ENCODE peak calls at places on chromosomes 6 and 20, in seven cellular contexts. W, Y, D, L, V, R and M are unnamed samples.
A peak's percentile ranks its signal among the peaks of the same experiment; 100 is the strongest.

GRCh38 chr20:17456226-17456625 is 75.0 kb downstream of the BFSP1 start:
- DNase-seq in V (no peak), R (no peak), L (no peak), W (no peak), D (no peak), Y (no peak), M (no peak)

GRCh38 chr6:146361367-146361924 is 182.2 kb upstream of the RAB32 start:
- DNase-seq in D (no peak), R (peak; percentile 63), L (no peak), W (no peak), Y (no peak), V (peak; percentile 40), M (no peak)

GRCh38 chr6:14910692-14911547 is 334.9 kb upstream of the JARID2 start:
- DNase-seq in Y (no peak), W (peak; percentile 74), R (no peak), L (peak; percentile 74), V (peak; percentile 35), D (no peak), M (peak; percentile 71)

GRCh38 chr20:58512808-58513552 is 2.2 kb downstream of the APCDD1L start:
- DNase-seq in L (no peak), Y (peak; percentile 56), W (peak; percentile 85), D (peak; percentile 73), R (no peak), V (no peak), M (peak; percentile 53)

GRCh38 chr6:101516553-101516952 is 123.0 kb downstream of the GRIK2 start:
- DNase-seq in L (no peak), V (no peak), W (no peak), Y (no peak), D (no peak), R (no peak), M (no peak)

GRCh38 chr20:9294081-9294480 is 220.3 kb upstream of the LAMP5 start:
- DNase-seq in L (no peak), R (peak; percentile 41), Y (no peak), V (no peak), W (no peak), D (no peak), M (no peak)

GRCh38 chr20:1900321-1900791 is 5.1 kb downstream of the SIRPA start:
- DNase-seq in D (no peak), W (peak; percentile 72), R (peak; percentile 68), Y (peak; percentile 92), L (peak; percentile 50), V (peak; percentile 30), M (no peak)

GRCh38 chr6:142942805-142943227 is 2.2 kb downstream of the HIVEP2 start:
- DNase-seq in D (no peak), V (no peak), Y (no peak), L (no peak), W (no peak), R (no peak), M (no peak)

GRCh38 chr6:153131037-153131981 is at the start of gene RGS17:
- DNase-seq in D (peak; percentile 73), R (peak; percentile 49), Y (peak; percentile 93), W (peak; percentile 77), V (peak; percentile 46), L (peak; percentile 60), M (peak; percentile 83)

GRCh38 chr6:18601515-18602035 is 214.4 kb downstream of the RNF144B start:
- DNase-seq in Y (no peak), W (no peak), R (no peak), L (no peak), D (no peak), V (no peak), M (no peak)

GRCh38 chr6:143206550-143206949 is 145.9 kb downstream of the AIG1 start:
- DNase-seq in Y (no peak), R (no peak), V (no peak), L (no peak), W (no peak), D (no peak), M (no peak)

GRCh38 chr6:106927531-106928398 is 46.8 kb downstream of the CD24 start:
- DNase-seq in R (peak; percentile 43), L (peak; percentile 34), W (no peak), Y (peak; percentile 91), V (peak; percentile 16), D (no peak), M (no peak)

GRCh38 chr6:56328366-56328765 is 81.0 kb upstream of the COL21A1 start:
- DNase-seq in D (no peak), L (no peak), R (no peak), W (no peak), Y (no peak), V (no peak), M (no peak)

GRCh38 chr6:2970753-2971419 is 481 bp downstream of the SERPINB6 start:
- DNase-seq in R (peak; percentile 30), V (peak; percentile 84), Y (peak; percentile 81), D (no peak), W (peak; percentile 90), L (peak; percentile 80), M (no peak)

GRCh38 chr6:125142614-125143013 is 11.0 kb upstream of the TPD52L1 start:
- DNase-seq in L (no peak), W (no peak), Y (no peak), D (no peak), V (no peak), R (no peak), M (no peak)

GRCh38 chr6:13355969-13356368 is 27.6 kb upstream of the TBC1D7 start:
- DNase-seq in V (no peak), Y (no peak), W (no peak), D (no peak), R (no peak), L (no peak), M (no peak)

GRCh38 chr6:30490031-30490876 is 945 bp downstream of the HLA-E start:
- DNase-seq in R (peak; percentile 48), W (peak; percentile 85), L (peak; percentile 78), V (peak; percentile 70), Y (peak; percentile 94), D (peak; percentile 75), M (no peak)

GRCh38 chr6:48318670-48319069 is 207.7 kb upstream of the PTCHD4 start:
- DNase-seq in L (no peak), W (no peak), R (peak; percentile 40), D (no peak), Y (no peak), V (no peak), M (no peak)

GRCh38 chr6:95576218-95576617 is 1.1 kb upstream of the MANEA start:
- DNase-seq in Y (no peak), V (no peak), D (no peak), R (no peak), W (no peak), L (no peak), M (no peak)

GRCh38 chr6:116419069-116419468 is 42.1 kb upstream of the CALHM6 start:
- DNase-seq in L (no peak), Y (no peak), W (no peak), V (no peak), D (no peak), R (no peak), M (no peak)

GRCh38 chr20:10131612-10132345 is 86.9 kb upstream of the SNAP25 start:
- DNase-seq in L (peak; percentile 45), R (peak; percentile 55), W (peak; percentile 69), V (peak; percentile 64), Y (peak; percentile 54), D (no peak), M (peak; percentile 61)

GRCh38 chr6:30124391-30124790 is 11.5 kb upstream of the TRIM31 start:
- DNase-seq in Y (no peak), W (no peak), L (no peak), V (no peak), D (no peak), R (no peak), M (no peak)

GRCh38 chr6:121944361-121944760 is 455.1 kb upstream of the HSF2 start:
- DNase-seq in W (no peak), R (no peak), V (no peak), Y (no peak), L (no peak), D (no peak), M (no peak)

GRCh38 chr20:6045566-6045965 is 8.3 kb downstream of the LRRN4 start:
- DNase-seq in D (no peak), V (no peak), R (peak; percentile 11), L (no peak), Y (no peak), W (no peak), M (no peak)

GRCh38 chr6:100455230-100456124 is 9.2 kb downstream of the SIM1 start:
- DNase-seq in R (no peak), Y (peak; percentile 85), L (no peak), V (no peak), W (no peak), D (no peak), M (no peak)

DNA sequence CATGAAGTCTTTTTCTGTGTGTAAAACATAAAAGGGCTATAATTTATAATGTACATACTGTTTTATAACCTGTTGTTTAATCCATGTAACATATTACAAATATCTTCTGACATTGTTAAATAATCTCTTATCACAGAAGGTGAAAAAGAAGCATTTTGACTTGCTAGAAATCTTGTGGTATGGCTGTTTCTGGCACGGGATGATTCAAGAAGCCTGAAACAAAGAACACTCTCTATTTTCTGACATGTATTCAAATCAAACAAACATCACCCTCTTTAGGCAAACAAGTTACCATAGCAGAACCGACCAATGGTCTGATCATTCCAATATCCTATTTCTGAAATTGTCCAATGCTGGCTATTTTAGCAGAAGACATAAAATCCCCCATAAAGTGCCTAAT is 55.4 kb downstream of the HS3ST5 start:
- DNase-seq in Y (no peak), W (no peak), D (no peak), V (no peak), L (no peak), R (no peak), M (no peak)
- TF ChIP-seq CTCF in Y (no peak), W (no peak), D (no peak), V (no peak), L (no peak), R (no peak), M (no peak)

DNA sequence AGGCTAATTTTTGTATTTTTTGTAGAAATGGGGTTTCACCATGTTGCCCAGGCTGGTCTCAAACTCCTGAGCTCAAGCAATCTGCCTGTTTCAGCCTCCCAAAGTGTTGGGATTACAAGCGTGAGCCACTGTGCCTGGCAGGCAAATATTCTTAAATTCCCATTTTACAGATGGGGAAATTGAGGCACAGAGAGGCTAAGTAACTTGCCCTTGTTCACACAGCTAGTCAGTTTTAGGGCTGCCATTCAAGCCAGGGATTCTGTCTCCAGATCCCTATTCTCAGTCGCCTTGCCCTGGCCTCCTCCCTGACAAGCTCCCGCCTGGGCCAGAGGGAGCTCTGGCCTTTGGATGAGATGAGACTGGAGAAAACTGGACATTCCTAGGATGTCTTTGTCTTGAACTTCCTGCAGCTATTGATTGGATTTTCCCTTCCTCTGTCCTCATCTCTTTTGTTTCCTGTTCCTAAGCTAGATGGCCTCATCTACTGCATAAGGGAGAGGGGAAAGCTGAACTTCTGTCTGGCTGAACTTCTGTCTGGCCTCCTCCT is 90.5 kb downstream of the NDUFAF5 start:
- DNase-seq in Y (no peak), V (no peak), W (no peak), D (no peak), L (no peak), R (no peak), M (no peak)
- H3K27ac ChIP-seq in Y (no peak overlapping the region), V (no peak overlapping the region), W (peak overlapping the region; percentile 10), D (no peak overlapping the region), L (no peak overlapping the region), R (no peak overlapping the region), M (no peak overlapping the region)

GRCh38 chr20:4563534-4563933 is 158.2 kb upstream of the PRND start:
- DNase-seq in L (no peak), V (no peak), R (peak; percentile 67), D (no peak), W (no peak), Y (peak; percentile 81), M (no peak)
- TF ChIP-seq CTCF in L (no peak), V (no peak), R (peak; percentile 65), D (peak; percentile 14), W (no peak), Y (peak; percentile 65), M (no peak)

GRCh38 chr6:44472250-44472945 is 84.9 kb downstream of the CDC5L start:
- DNase-seq in W (no peak), V (no peak), R (no peak), L (no peak), D (no peak), Y (peak; percentile 81), M (no peak)
- H3K27ac ChIP-seq in W (no peak overlapping the region), V (peak overlapping the region; percentile 56), R (no peak overlapping the region), L (no peak overlapping the region), D (no peak overlapping the region), Y (peak overlapping the region; percentile 81), M (no peak overlapping the region)